ENCODE peak calls at places on chromosomes 13 and 19, in ten cellular contexts. One of them, this sample, is unnamed.

GRCh38 chr19:58543826-58544590 is at the start of gene TRIM28:
- DNase-seq in NCI-H1048: no peak
- DNase-seq in AG08395: peak; percentile 100
- DNase-seq in amniotic stem cell: no peak
- DNase-seq in right atrium auricular region: peak; percentile 98
- DNase-seq in T follicular helper cell: peak; percentile 100
- DNase-seq in ELF-1: peak; percentile 99
- DNase-seq in esophagus squamous epithelium: no peak
- DNase-seq in NCI-H524: no peak
- DNase-seq in cardiac fibroblast: peak; percentile 100
- DNase-seq in this sample: peak; percentile 100

GRCh38 chr13:39468306-39468705 is 134.7 kb downstream of the LHFPL6 start:
- DNase-seq in esophagus squamous epithelium: no peak
- DNase-seq in right atrium auricular region: no peak
- DNase-seq in ELF-1: no peak
- DNase-seq in NCI-H524: no peak
- DNase-seq in T follicular helper cell: no peak
- DNase-seq in cardiac fibroblast: no peak
- DNase-seq in AG08395: no peak
- DNase-seq in NCI-H1048: no peak
- DNase-seq in amniotic stem cell: no peak
- DNase-seq in this sample: no peak

GRCh38 chr19:30304540-30304939 is 67.6 kb upstream of the ZNF536 start:
- DNase-seq in amniotic stem cell: no peak
- DNase-seq in NCI-H1048: no peak
- DNase-seq in right atrium auricular region: no peak
- DNase-seq in T follicular helper cell: no peak
- DNase-seq in NCI-H524: no peak
- DNase-seq in cardiac fibroblast: no peak
- DNase-seq in esophagus squamous epithelium: no peak
- DNase-seq in ELF-1: no peak
- DNase-seq in AG08395: no peak
- DNase-seq in this sample: no peak

GRCh38 chr19:5671600-5671999 is 8.7 kb downstream of the MICOS13 start:
- DNase-seq in T follicular helper cell: no peak
- DNase-seq in NCI-H524: no peak
- DNase-seq in amniotic stem cell: no peak
- DNase-seq in NCI-H1048: no peak
- DNase-seq in cardiac fibroblast: no peak
- DNase-seq in ELF-1: no peak
- DNase-seq in right atrium auricular region: no peak
- DNase-seq in esophagus squamous epithelium: no peak
- DNase-seq in AG08395: no peak
- DNase-seq in this sample: no peak

GRCh38 chr13:51825681-51826254 is 19.2 kb downstream of the TMEM272 start:
- DNase-seq in NCI-H524: no peak
- DNase-seq in T follicular helper cell: no peak
- DNase-seq in AG08395: no peak
- DNase-seq in NCI-H1048: no peak
- DNase-seq in right atrium auricular region: no peak
- DNase-seq in cardiac fibroblast: no peak
- DNase-seq in amniotic stem cell: no peak
- DNase-seq in esophagus squamous epithelium: no peak
- DNase-seq in ELF-1: no peak
- DNase-seq in this sample: no peak

GRCh38 chr19:11843741-11844140 is 4.8 kb upstream of the ZNF439 start:
- DNase-seq in amniotic stem cell: no peak
- DNase-seq in NCI-H1048: no peak
- DNase-seq in AG08395: no peak
- DNase-seq in NCI-H524: no peak
- DNase-seq in ELF-1: no peak
- DNase-seq in cardiac fibroblast: no peak
- DNase-seq in esophagus squamous epithelium: no peak
- DNase-seq in right atrium auricular region: no peak
- DNase-seq in T follicular helper cell: no peak
- DNase-seq in this sample: no peak

GRCh38 chr19:38028913-38029565 is 122.0 kb downstream of the SIPA1L3 start:
- DNase-seq in AG08395: no peak
- DNase-seq in esophagus squamous epithelium: no peak
- DNase-seq in ELF-1: no peak
- DNase-seq in NCI-H524: no peak
- DNase-seq in cardiac fibroblast: no peak
- DNase-seq in T follicular helper cell: no peak
- DNase-seq in amniotic stem cell: no peak
- DNase-seq in NCI-H1048: no peak
- DNase-seq in right atrium auricular region: no peak
- DNase-seq in this sample: no peak

GRCh38 chr19:4523306-4524110 is 5.2 kb upstream of the PLIN4 start:
- DNase-seq in ELF-1: no peak
- DNase-seq in T follicular helper cell: no peak
- DNase-seq in NCI-H524: no peak
- DNase-seq in esophagus squamous epithelium: no peak
- DNase-seq in AG08395: peak; percentile 65
- DNase-seq in amniotic stem cell: no peak
- DNase-seq in NCI-H1048: no peak
- DNase-seq in right atrium auricular region: no peak
- DNase-seq in cardiac fibroblast: peak; percentile 57
- DNase-seq in this sample: no peak